ENCODE peak calls at places on chromosomes 2 and 18, in ten cellular contexts. A is spleen, X is RWPE1, U is body of pancreas, V is tibial artery, N is hepatocyte, L is upper lobe of right lung, Y is heart left ventricle, P is psoas muscle, C is PC-3. W is an unnamed sample.

GRCh38 chr2:111694690-111695089 is 189.3 kb downstream of the ANAPC1 start:
- DNase-seq in V (peak; percentile 62), L (no peak), C (peak; percentile 62), U (no peak), N (no peak), A (no peak), Y (peak; percentile 32), P (peak; percentile 51), X (no peak), W (peak; percentile 34)

GRCh38 chr2:94986392-94986963 is 39.0 kb upstream of the MAL start:
- DNase-seq in Y (no peak), V (no peak), L (no peak), C (peak; percentile 80), U (peak; percentile 69), X (peak; percentile 61), N (peak; percentile 44), A (no peak), P (no peak), W (peak; percentile 10)

GRCh38 chr18:62918361-62918760 is 203.0 kb downstream of the PHLPP1 start:
- DNase-seq in V (no peak), L (no peak), X (no peak), C (no peak), N (no peak), P (no peak), Y (no peak), A (no peak), U (no peak), W (no peak)

GRCh38 chr18:58624011-58624410 is 4.9 kb downstream of the ALPK2 start:
- DNase-seq in U (no peak), N (peak; percentile 50), L (no peak), C (no peak), P (no peak), A (no peak), X (no peak), V (no peak), Y (peak; percentile 50), W (no peak)

GRCh38 chr2:65826567-65826966 is 394.2 kb upstream of the SPRED2 start:
- DNase-seq in Y (no peak), P (no peak), X (no peak), L (no peak), V (no peak), U (no peak), A (no peak), N (no peak), C (no peak), W (no peak)

GRCh38 chr2:181294979-181295378 is 162.2 kb upstream of the ITGA4 start:
- DNase-seq in X (no peak), N (no peak), C (no peak), Y (no peak), A (no peak), V (no peak), L (no peak), U (no peak), P (no peak), W (no peak)

GRCh38 chr2:63576546-63576945 is 11.7 kb downstream of the WDPCP start:
- DNase-seq in Y (no peak), N (no peak), L (no peak), C (no peak), X (no peak), U (no peak), A (no peak), V (no peak), P (no peak), W (no peak)

GRCh38 chr2:239257511-239257937 is 143.3 kb downstream of the HDAC4 start:
- DNase-seq in X (peak; percentile 80), N (peak; percentile 60), L (no peak), U (no peak), A (no peak), C (peak; percentile 51), P (no peak), V (no peak), Y (no peak), W (peak; percentile 37)

GRCh38 chr18:56267334-56267733 is 371.1 kb downstream of the TXNL1 start:
- DNase-seq in U (no peak), L (no peak), V (no peak), C (no peak), N (no peak), X (no peak), Y (no peak), A (no peak), P (no peak), W (no peak)

GRCh38 chr2:236964291-236964690 is 121.4 kb upstream of the COPS8 start:
- DNase-seq in C (no peak), X (no peak), L (no peak), P (peak; percentile 28), A (no peak), Y (no peak), V (peak; percentile 64), U (no peak), N (no peak), W (no peak)

GRCh38 chr2:191499874-191500565 is 177.9 kb upstream of the NABP1 start:
- DNase-seq in A (no peak), U (no peak), V (no peak), N (peak; percentile 59), Y (no peak), P (no peak), C (no peak), L (no peak), X (no peak), W (no peak)

GRCh38 chr2:196171248-196171871 is at the start of gene STK17B:
- DNase-seq in V (peak; percentile 93), Y (peak; percentile 95), N (peak; percentile 97), C (peak; percentile 96), X (peak; percentile 97), U (peak; percentile 95), A (peak; percentile 99), L (peak; percentile 98), P (peak; percentile 95), W (peak; percentile 85)
- TF ChIP-seq CTCF in V (no peak), Y (no peak), N (no peak), C (no peak), X (no peak), U (peak; percentile 34), A (no peak), L (peak; percentile 14), P (no peak), W (peak; percentile 25)

DNA sequence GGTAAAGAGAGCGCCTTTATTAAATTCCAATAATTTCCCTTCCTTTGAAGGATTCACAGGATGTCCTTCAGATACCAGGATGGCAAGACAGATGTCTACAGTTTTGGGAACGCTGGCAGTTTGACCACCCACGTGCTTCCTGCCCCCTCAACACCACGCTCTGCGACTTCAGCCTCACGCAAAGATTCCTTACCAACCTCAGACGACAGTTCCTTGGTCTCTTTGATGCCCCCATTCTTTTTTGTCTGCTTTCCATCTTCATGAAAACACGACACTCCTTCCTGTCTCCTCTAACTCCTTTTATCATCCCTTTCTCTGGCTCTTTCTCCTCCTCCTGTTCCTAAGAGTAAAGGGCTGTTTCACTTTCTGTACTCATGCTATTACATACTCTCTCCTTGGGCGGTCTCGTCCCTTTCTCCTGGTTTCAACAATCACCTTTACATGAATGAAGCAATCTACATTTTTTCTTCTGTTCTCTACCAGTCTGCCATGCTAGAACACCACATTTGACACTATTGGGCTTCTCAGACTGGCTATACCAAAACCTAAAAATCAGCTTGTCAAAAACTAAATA is 189.9 kb upstream of the PGAP1 start:
- DNase-seq in V (no peak), N (no peak), A (no peak), P (no peak), C (no peak), U (no peak), X (no peak), L (no peak), Y (no peak), W (no peak)
- H3K27ac ChIP-seq in V (no peak overlapping the region), N (no peak overlapping the region), A (peak overlapping the region; percentile 74), P (no peak overlapping the region), C (no peak overlapping the region), U (no peak overlapping the region), X (no peak overlapping the region), L (no peak overlapping the region), Y (no peak overlapping the region), W (no peak overlapping the region)

DNA sequence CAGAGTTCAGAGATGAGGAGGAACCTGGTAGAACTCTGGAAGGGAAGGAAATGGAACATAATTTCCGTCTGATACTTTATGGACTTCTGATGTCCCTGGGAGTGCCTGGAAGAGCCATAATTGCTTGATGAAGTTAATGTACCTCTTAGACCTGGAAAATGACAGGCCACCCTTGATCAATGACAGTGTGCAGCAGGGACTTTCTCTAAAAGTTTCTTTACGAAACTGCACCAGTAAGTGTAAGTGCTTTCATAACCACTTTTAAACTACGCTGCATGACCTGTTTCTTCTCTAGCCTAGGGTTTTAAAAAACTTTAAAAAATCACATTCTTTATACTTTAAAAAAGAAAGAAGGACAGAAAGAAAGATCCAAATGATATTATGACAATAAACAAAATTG is 164.5 kb downstream of the LPIN1 start:
- DNase-seq in P (no peak), C (no peak), V (no peak), A (no peak), N (no peak), X (no peak), L (no peak), U (no peak), Y (no peak), W (no peak)
- TF ChIP-seq CTCF in P (no peak), C (no peak), V (no peak), A (no peak), N (no peak), X (no peak), L (no peak), U (no peak), Y (no peak), W (no peak)

DNA sequence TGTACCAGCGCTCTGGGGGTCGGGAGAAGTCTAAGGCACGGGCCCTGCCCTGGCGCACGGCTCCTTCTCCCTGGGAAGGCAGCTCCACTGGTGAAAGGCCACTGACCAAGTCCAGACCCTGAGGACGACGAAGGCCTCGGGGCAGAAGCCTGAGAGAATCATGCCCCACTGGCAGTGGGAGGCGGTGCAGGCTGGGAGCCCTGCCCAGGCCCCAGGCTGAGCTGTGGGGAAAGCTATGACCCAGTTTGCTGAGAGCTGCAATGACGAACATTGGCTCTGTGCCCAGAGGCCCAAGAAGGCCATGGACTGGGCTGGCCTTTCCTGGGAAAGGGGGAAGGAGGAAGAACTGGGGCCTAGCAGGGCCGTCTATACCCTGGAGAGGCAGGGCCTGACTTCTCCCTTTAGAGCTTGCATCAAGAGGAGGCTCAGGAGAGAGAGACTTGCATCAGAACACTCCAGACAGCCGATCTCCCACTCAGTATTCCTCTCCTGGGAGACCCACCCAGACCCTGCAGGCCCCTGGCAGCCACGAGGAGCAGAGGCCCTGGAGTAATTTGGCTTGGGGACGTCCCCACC is 32.9 kb downstream of the HS1BP3 start:
- DNase-seq in L (peak; percentile 96), U (peak; percentile 98), Y (peak; percentile 98), V (peak; percentile 99), X (peak; percentile 86), N (peak; percentile 95), P (peak; percentile 98), C (peak; percentile 95), A (peak; percentile 90), W (no peak)
- H3K27ac ChIP-seq in L (peak overlapping the region; percentile 95), U (peak overlapping the region; percentile 90), Y (peak overlapping the region; percentile 97), V (peak overlapping the region; percentile 97), X (peak overlapping the region; percentile 75), N (peak overlapping the region; percentile 96), P (peak overlapping the region; percentile 88), C (peak overlapping the region; percentile 86), A (peak overlapping the region; percentile 84), W (no peak overlapping the region)

DNA sequence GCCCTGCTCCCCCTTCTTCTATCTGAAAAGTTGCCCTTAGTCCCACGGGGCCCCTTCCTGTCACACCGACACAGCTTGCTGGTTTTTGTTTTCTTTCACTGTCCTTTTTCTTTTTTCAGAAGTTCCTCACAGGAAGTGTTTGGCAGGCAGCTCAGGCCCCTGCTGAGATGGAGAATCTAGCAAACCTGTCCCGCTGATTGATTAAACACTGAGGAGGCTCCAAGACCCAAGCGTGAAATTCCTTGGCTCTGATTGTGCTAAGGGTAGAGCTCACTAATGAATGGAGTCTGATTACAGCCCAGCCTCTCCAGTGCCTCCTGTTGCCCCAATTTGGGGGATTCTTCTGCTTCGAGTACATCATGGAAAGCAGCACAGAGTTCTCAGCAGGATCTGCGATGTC is 365.9 kb upstream of the MEX3C start:
- DNase-seq in C (no peak), X (no peak), L (no peak), V (no peak), U (no peak), A (no peak), P (no peak), N (no peak), Y (no peak), W (no peak)
- TF ChIP-seq CTCF in C (no peak), X (no peak), L (no peak), V (no peak), U (no peak), A (no peak), P (no peak), N (no peak), Y (no peak), W (no peak)